ENCODE peak calls at places on chromosomes 12 and 14, in seven cellular contexts. P is uterus; B is CD4-positive, alpha-beta memory T cell; R is transverse colon; Y is heart right ventricle; L is heart left ventricle; X is astrocyte. D is an unnamed sample. For H3K4me1, the result is how much of the 10 kb centered on the place peaks cover.

GRCh38 chr12:11568155-11568761 is 81.2 kb upstream of the ETV6 start:
- DNase-seq in P (no peak), B (no peak), R (no peak), Y (no peak), L (no peak), X (no peak), D (no peak)

GRCh38 chr14:89941830-89942377 is 12.6 kb downstream of the EFCAB11 start:
- DNase-seq in P (no peak), B (no peak), R (no peak), Y (no peak), L (no peak), X (no peak), D (no peak)

GRCh38 chr12:70732287-70732686 is 95.1 kb upstream of the PTPRB start:
- DNase-seq in P (no peak), B (no peak), R (no peak), Y (no peak), L (no peak), X (no peak), D (no peak)

GRCh38 chr12:91785655-91786489 is 359.8 kb downstream of the BTG1 start:
- DNase-seq in P (no peak), B (no peak), R (no peak), Y (no peak), L (no peak), X (no peak), D (no peak)

GRCh38 chr14:82422186-82422585 is 888.5 kb upstream of the SEL1L start:
- DNase-seq in P (no peak), B (no peak), R (no peak), Y (no peak), L (no peak), X (no peak), D (peak)

GRCh38 chr14:88535149-88535548 is 19.7 kb downstream of the PTPN21 start:
- DNase-seq in P (no peak), B (no peak), R (peak), Y (no peak), L (no peak), X (no peak), D (no peak)

GRCh38 chr14:50559990-50560928 is at the start of gene ATL1:
- DNase-seq in P (peak), B (peak), R (peak), Y (peak), L (peak), X (peak), D (peak)

GRCh38 chr12:9667403-9667802 is 2.1 kb upstream of the CLEC2D start:
- DNase-seq in P (no peak), B (no peak), R (no peak), Y (no peak), L (no peak), X (no peak), D (no peak)

GRCh38 chr12:125193798-125194562 is 128.7 kb downstream of the AACS start:
- DNase-seq in P (no peak), B (no peak), R (no peak), Y (no peak), L (no peak), X (peak), D (no peak)

GRCh38 chr12:109458771-109459208 is 18.3 kb downstream of the KCTD10 start:
- DNase-seq in P (no peak), B (no peak), R (no peak), Y (no peak), L (no peak), X (peak), D (no peak)

GRCh38 chr12:122942609-122943008 is 23.7 kb downstream of the ABCB9 start:
- DNase-seq in P (no peak), B (no peak), R (no peak), Y (no peak), L (no peak), X (no peak), D (no peak)

GRCh38 chr12:42128327-42128726 is 16.3 kb downstream of the GXYLT1 start:
- DNase-seq in P (no peak), B (no peak), R (no peak), Y (no peak), L (no peak), X (peak), D (no peak)

GRCh38 chr12:104952816-104953215 is 5.3 kb downstream of the SLC41A2 start:
- DNase-seq in P (no peak), B (no peak), R (no peak), Y (no peak), L (no peak), X (no peak), D (no peak)

DNA sequence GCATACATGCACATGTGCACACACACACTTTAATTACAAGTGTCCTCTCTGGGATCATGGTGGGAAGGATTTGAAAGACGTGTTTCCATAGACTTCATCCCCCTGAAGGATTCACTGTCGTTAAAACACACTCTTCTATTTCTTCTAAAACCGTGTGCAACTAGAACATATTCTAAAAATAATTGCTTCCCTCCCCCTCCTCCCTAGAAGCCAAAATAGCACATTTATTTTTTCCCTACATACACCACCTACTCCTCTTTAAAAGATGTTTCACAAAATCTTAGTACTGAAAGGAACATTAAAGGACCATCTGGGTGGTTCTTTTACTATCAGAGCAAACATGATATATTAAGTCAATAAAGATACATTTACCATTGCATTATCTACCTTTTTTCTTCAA is 142.4 kb downstream of the PPM1H start:
- DNase-seq in P (no peak), B (no peak), R (no peak), Y (no peak), L (no peak), X (no peak), D (no peak)
- H3K4me1 ChIP-seq in P (under half), B (under half), R (under half), Y (half or more), L (under half), X (under half), D (under half)

GRCh38 chr14:73237786-73238261 is 518 bp downstream of the PAPLN start:
- DNase-seq in P (no peak), B (no peak), R (no peak), Y (no peak), L (no peak), X (no peak), D (no peak)
- H3K4me1 ChIP-seq in P (under half), B (under half), R (under half), Y (half or more), L (half or more), X (under half), D (under half)

GRCh38 chr12:6328945-6329692 is 12.8 kb downstream of the TNFRSF1A start:
- DNase-seq in P (no peak), B (no peak), R (no peak), Y (no peak), L (no peak), X (no peak), D (no peak)

GRCh38 chr12:6327159-6327558 is 14.7 kb downstream of the TNFRSF1A start:
- DNase-seq in P (peak), B (no peak), R (no peak), Y (no peak), L (no peak), X (no peak), D (no peak)

GRCh38 chr12:6328045-6328779 is 13.7 kb downstream of the TNFRSF1A start:
- DNase-seq in P (peak), B (no peak), R (no peak), Y (no peak), L (no peak), X (no peak), D (no peak)

GRCh38 chr12:6326316-6326959 is 15.4 kb downstream of the TNFRSF1A start:
- DNase-seq in P (peak), B (no peak), R (peak), Y (peak), L (peak), X (no peak), D (peak)

GRCh38 chr12:6327591-6328041 is 14.3 kb downstream of the TNFRSF1A start:
- DNase-seq in P (peak), B (no peak), R (no peak), Y (no peak), L (no peak), X (no peak), D (no peak)
- H3K4me1 ChIP-seq in P (under half), B (under half), R (under half), Y (half or more), L (half or more), X (under half), D (half or more)

GRCh38 chr12:57237653-57237951 is 8.1 kb downstream of the SHMT2 start:
- DNase-seq in P (no peak), B (no peak), R (no peak), Y (no peak), L (no peak), X (no peak), D (no peak)
- H3K4me1 ChIP-seq in P (under half), B (half or more), R (under half), Y (half or more), L (half or more), X (under half), D (under half)

DNA sequence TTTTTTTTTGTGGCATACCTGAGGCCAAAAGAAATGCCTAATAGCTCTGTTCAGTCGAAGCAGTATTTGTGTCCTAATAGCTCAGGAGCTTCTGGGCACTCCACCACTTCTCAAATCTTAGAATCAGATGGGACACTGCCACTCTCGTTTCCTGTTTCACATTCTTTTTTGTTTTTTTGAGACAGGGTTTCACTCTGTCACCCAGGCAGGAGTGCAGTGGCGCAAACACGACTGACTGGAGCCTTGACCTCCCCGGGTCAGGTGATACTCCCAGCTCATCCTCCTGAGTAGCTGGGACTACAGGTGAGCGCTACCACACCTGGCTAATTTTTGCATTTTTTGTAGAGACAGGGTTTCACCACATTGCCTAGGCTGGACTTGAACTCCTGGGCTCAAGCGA is 52.7 kb downstream of the SPPL3 start:
- DNase-seq in P (no peak), B (no peak), R (peak), Y (no peak), L (no peak), X (no peak), D (no peak)
- H3K4me1 ChIP-seq in P (under half), B (under half), R (under half), Y (half or more), L (half or more), X (under half), D (half or more)

GRCh38 chr12:117089463-117089862 is 9.8 kb downstream of the TESC start:
- DNase-seq in P (no peak), B (no peak), R (no peak), Y (no peak), L (no peak), X (no peak), D (no peak)
- H3K4me1 ChIP-seq in P (under half), B (under half), R (under half), Y (under half), L (under half), X (under half), D (under half)

D was measured in thyroid gland.